ENCODE peak calls at places on chromosomes 7 and 10, in nine cellular contexts. A is IMR-90; R is cardiac muscle cell; H is mammary epithelial cell; M is GM23248; K is mesenchymal stem cell; W is naive thymus-derived CD4-positive, alpha-beta T cell; X is BE2C; F is astrocyte of the spinal cord. Q is an unnamed sample.

GRCh38 chr7:157976406-157976805 is 611.2 kb downstream of the PTPRN2 start:
- DNase-seq in A (no peak), R (no peak), H (no peak), M (no peak), K (no peak), W (no peak), X (no peak), F (no peak), Q (no peak)

GRCh38 chr10:114937962-114938817 is at the start of gene TRUB1:
- DNase-seq in A (peak), R (peak), H (peak), M (peak), K (peak), W (peak), X (peak), F (peak), Q (peak)

GRCh38 chr10:124625831-124626238 is 118.3 kb downstream of the FAM53B start:
- DNase-seq in A (no peak), R (no peak), H (no peak), M (no peak), K (no peak), W (no peak), X (no peak), F (no peak), Q (peak)

GRCh38 chr7:2639994-2640830 is 8.4 kb downstream of the TTYH3 start:
- DNase-seq in A (no peak), R (no peak), H (peak), M (no peak), K (no peak), W (peak), X (no peak), F (no peak), Q (no peak)

GRCh38 chr10:78224602-78225001 is 190.9 kb downstream of the RPS24 start:
- DNase-seq in A (peak), R (no peak), H (no peak), M (peak), K (no peak), W (no peak), X (no peak), F (peak), Q (no peak)

GRCh38 chr7:14936530-14936929 is 34.0 kb upstream of the DGKB start:
- DNase-seq in A (peak), R (no peak), H (no peak), M (peak), K (peak), W (no peak), X (no peak), F (peak), Q (no peak)

GRCh38 chr7:2646680-2647571 is 15.1 kb downstream of the TTYH3 start:
- DNase-seq in A (no peak), R (no peak), H (no peak), M (no peak), K (no peak), W (no peak), X (no peak), F (no peak), Q (no peak)

GRCh38 chr7:138030679-138031351 is 28.9 kb upstream of the CREB3L2 start:
- DNase-seq in A (no peak), R (no peak), H (no peak), M (peak), K (peak), W (no peak), X (no peak), F (no peak), Q (no peak)

GRCh38 chr10:115052216-115052615 is 40.9 kb upstream of the ATRNL1 start:
- DNase-seq in A (no peak), R (no peak), H (no peak), M (no peak), K (no peak), W (no peak), X (no peak), F (no peak), Q (no peak)

GRCh38 chr10:98331888-98332287 is 63.9 kb upstream of the LOXL4 start:
- DNase-seq in A (no peak), R (no peak), H (peak), M (peak), K (no peak), W (no peak), X (peak), F (no peak), Q (peak)

GRCh38 chr7:152136623-152137022 is 111.1 kb downstream of the GALNT11 start:
- DNase-seq in A (peak), R (peak), H (no peak), M (no peak), K (peak), W (no peak), X (no peak), F (peak), Q (no peak)

GRCh38 chr10:11046766-11047165 is 29.1 kb downstream of the CELF2 start:
- DNase-seq in A (no peak), R (no peak), H (no peak), M (peak), K (no peak), W (no peak), X (no peak), F (no peak), Q (no peak)

GRCh38 chr7:42574693-42575084 is 337.2 kb downstream of the C7orf25 start:
- DNase-seq in A (no peak), R (peak), H (no peak), M (peak), K (peak), W (no peak), X (no peak), F (no peak), Q (no peak)

GRCh38 chr10:97849491-97850402 is at the start of gene GOLGA7B:
- DNase-seq in A (peak), R (peak), H (peak), M (peak), K (peak), W (peak), X (peak), F (no peak), Q (no peak)

GRCh38 chr7:79452495-79453265 is 787 bp downstream of the MAGI2 start:
- DNase-seq in A (peak), R (peak), H (no peak), M (peak), K (peak), W (no peak), X (peak), F (no peak), Q (no peak)

GRCh38 chr7:24668922-24669635 is 88.2 kb downstream of the GSDME start:
- DNase-seq in A (peak), R (peak), H (peak), M (peak), K (peak), W (no peak), X (no peak), F (no peak), Q (no peak)

GRCh38 chr7:27088002-27088931 is 7.5 kb downstream of the HOXA1 start:
- DNase-seq in A (no peak), R (no peak), H (no peak), M (peak), K (no peak), W (no peak), X (no peak), F (no peak), Q (no peak)
- H3K4me3 ChIP-seq in A (no peak), R (no peak), H (no peak), M (peak), K (no peak), W (no peak), X (no peak), F (no peak), Q (no peak)

GRCh38 chr7:140476698-140477261 is 2.5 kb downstream of the MKRN1 start:
- DNase-seq in A (no peak), R (no peak), H (no peak), M (no peak), K (no peak), W (no peak), X (no peak), F (no peak), Q (no peak)
- H3K4me3 ChIP-seq in A (no peak), R (peak), H (no peak), M (peak), K (peak), W (peak), X (no peak), F (no peak), Q (no peak)

GRCh38 chr10:26335574-26336093 is 102.5 kb upstream of the APBB1IP start:
- DNase-seq in A (no peak), R (no peak), H (no peak), M (peak), K (no peak), W (no peak), X (no peak), F (no peak), Q (peak)
- H3K4me3 ChIP-seq in A (no peak), R (no peak), H (no peak), M (peak), K (peak), W (peak), X (no peak), F (no peak), Q (peak)

DNA sequence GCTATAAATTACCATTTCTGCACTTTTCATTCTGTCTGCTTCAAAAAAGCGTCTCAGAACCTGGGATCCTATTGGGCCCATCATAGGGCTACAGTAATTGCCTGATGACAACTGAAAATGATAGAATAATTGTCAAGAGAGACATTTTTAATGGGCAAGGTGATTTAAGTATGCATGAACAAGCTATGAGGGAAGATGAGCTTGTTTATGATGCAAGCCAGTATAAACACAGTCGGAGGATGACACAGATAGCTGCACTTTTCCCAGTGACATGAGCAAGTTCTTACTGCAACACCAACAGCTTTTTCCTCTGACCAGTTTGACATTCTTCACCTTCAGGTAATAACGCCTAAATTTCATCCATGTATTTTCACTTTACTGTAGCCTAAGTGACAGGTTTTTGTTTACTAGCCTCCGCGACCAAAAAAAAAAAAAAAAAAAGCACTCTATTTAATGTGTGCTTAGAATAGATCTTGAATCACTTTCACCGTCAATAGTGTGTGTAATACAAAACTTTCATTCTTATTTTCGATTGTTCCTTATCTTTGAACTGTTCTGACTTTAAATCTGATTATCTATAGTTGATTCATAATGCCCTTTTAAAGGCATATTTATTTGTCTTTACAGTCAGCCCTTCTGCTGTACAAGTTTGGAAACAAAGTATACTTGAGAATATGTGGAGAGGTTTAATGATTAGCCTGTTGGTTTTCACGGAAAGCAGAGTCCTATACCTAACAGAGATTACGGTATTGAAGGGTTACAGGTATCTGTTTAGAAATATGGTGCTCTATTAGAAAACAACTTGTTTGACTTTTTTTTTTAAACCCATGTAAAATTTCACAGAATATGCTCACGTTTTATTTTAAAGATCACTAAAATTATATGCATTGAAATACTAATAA is 1.7 kb downstream of the FOXP2 start:
- DNase-seq in A (peak), R (no peak), H (no peak), M (peak), K (peak), W (no peak), X (no peak), F (no peak), Q (no peak)
- H3K4me3 ChIP-seq in A (no peak), R (no peak), H (no peak), M (no peak), K (peak), W (no peak), X (no peak), F (no peak), Q (no peak)

Q was measured in Jurkat, Clone E6-1.